ENCODE peak calls at places on chromosomes 2 and 18, in ten cellular contexts. J is HCT116, L is left ventricle myocardium inferior, P is H1, U is body of pancreas, O is AG09319, E is psoas muscle, N is endothelial cell, H is endodermal cell, W is GM20000. V is an unnamed sample.
A peak's percentile ranks its signal among the peaks of the same experiment; 100 is the strongest.

GRCh38 chr2:7572460-7572859 is 655.2 kb downstream of the RNF144A start:
- DNase-seq in J (no peak), L (no peak), P (no peak), U (no peak), O (no peak), E (no peak), N (no peak), H (peak; percentile 42), W (no peak), V (no peak)

GRCh38 chr2:28801726-28802125 is 8.9 kb upstream of the SPDYA start:
- DNase-seq in J (no peak), L (no peak), P (no peak), U (no peak), O (no peak), E (no peak), N (no peak), H (no peak), W (no peak), V (no peak)

GRCh38 chr2:176454893-176455810 is 185.9 kb downstream of the MTX2 start:
- DNase-seq in J (peak; percentile 45), L (peak; percentile 82), P (peak; percentile 67), U (peak; percentile 88), O (peak; percentile 20), E (peak; percentile 88), N (peak; percentile 92), H (peak; percentile 95), W (peak; percentile 57), V (peak; percentile 55)

GRCh38 chr2:184312970-184313369 is 285.4 kb upstream of the ZNF804A start:
- DNase-seq in J (no peak), L (no peak), P (no peak), U (no peak), O (no peak), E (no peak), N (no peak), H (no peak), W (no peak), V (no peak)

GRCh38 chr2:173414823-173415322 is 60.2 kb downstream of the CDCA7 start:
- DNase-seq in J (no peak), L (no peak), P (no peak), U (no peak), O (no peak), E (no peak), N (no peak), H (no peak), W (no peak), V (no peak)

GRCh38 chr2:37471994-37472393 is 127.6 kb downstream of the QPCT start:
- DNase-seq in J (no peak), L (no peak), P (no peak), U (no peak), O (no peak), E (no peak), N (no peak), H (no peak), W (no peak), V (no peak)

GRCh38 chr2:39530423-39530866 is 93.4 kb upstream of the MAP4K3 start:
- DNase-seq in J (no peak), L (no peak), P (no peak), U (no peak), O (peak; percentile 67), E (no peak), N (no peak), H (no peak), W (no peak), V (no peak)

GRCh38 chr2:237264480-237265219 is 149.3 kb downstream of the COL6A3 start:
- DNase-seq in J (no peak), L (no peak), P (no peak), U (no peak), O (no peak), E (no peak), N (no peak), H (no peak), W (no peak), V (no peak)

GRCh38 chr2:168912466-168913170 is 11.5 kb downstream of the G6PC2 start:
- DNase-seq in J (no peak), L (peak; percentile 22), P (no peak), U (peak; percentile 35), O (no peak), E (peak; percentile 89), N (peak; percentile 8), H (peak; percentile 75), W (no peak), V (no peak)

GRCh38 chr18:25067291-25068050 is 284.5 kb downstream of the ZNF521 start:
- DNase-seq in J (no peak), L (no peak), P (no peak), U (no peak), O (no peak), E (no peak), N (no peak), H (no peak), W (no peak), V (no peak)

GRCh38 chr2:68292108-68292710 is 27.5 kb downstream of the CNRIP1 start:
- DNase-seq in J (peak; percentile 24), L (no peak), P (no peak), U (peak; percentile 23), O (no peak), E (no peak), N (no peak), H (peak; percentile 58), W (peak; percentile 27), V (peak; percentile 34)

GRCh38 chr2:98637401-98638144 is 29.2 kb downstream of the UNC50 start:
- DNase-seq in J (no peak), L (no peak), P (no peak), U (no peak), O (no peak), E (no peak), N (no peak), H (no peak), W (peak; percentile 45), V (peak; percentile 28)

GRCh38 chr2:98632351-98632750 is 24.0 kb downstream of the UNC50 start:
- DNase-seq in J (no peak), L (no peak), P (no peak), U (no peak), O (no peak), E (no peak), N (no peak), H (no peak), W (no peak), V (no peak)

GRCh38 chr2:98634406-98635092 is 26.2 kb downstream of the UNC50 start:
- DNase-seq in J (peak; percentile 7), L (no peak), P (peak; percentile 17), U (no peak), O (no peak), E (no peak), N (peak; percentile 48), H (peak; percentile 89), W (no peak), V (no peak)
- TF ChIP-seq CTCF in J (peak; percentile 11), L (no peak), P (peak; percentile 92), U (no peak), O (peak; percentile 20), E (no peak), N (peak; percentile 34), H (peak; percentile 83), W (peak; percentile 30), V (peak; percentile 43)

GRCh38 chr2:23132000-23132399 is 253.0 kb upstream of the KLHL29 start:
- DNase-seq in J (no peak), L (no peak), P (no peak), U (no peak), O (no peak), E (no peak), N (no peak), H (no peak), W (no peak), V (no peak)

GRCh38 chr2:23133196-23133595 is 251.8 kb upstream of the KLHL29 start:
- DNase-seq in J (no peak), L (no peak), P (no peak), U (no peak), O (no peak), E (no peak), N (no peak), H (no peak), W (no peak), V (no peak)

GRCh38 chr2:23137161-23137560 is 247.8 kb upstream of the KLHL29 start:
- DNase-seq in J (no peak), L (no peak), P (no peak), U (no peak), O (no peak), E (no peak), N (no peak), H (no peak), W (no peak), V (no peak)

GRCh38 chr2:23135481-23136100 is 249.4 kb upstream of the KLHL29 start:
- DNase-seq in J (no peak), L (no peak), P (peak; percentile 9), U (no peak), O (no peak), E (peak; percentile 67), N (no peak), H (peak; percentile 83), W (no peak), V (no peak)

GRCh38 chr2:23134726-23135125 is 250.3 kb upstream of the KLHL29 start:
- DNase-seq in J (no peak), L (no peak), P (no peak), U (no peak), O (no peak), E (no peak), N (no peak), H (no peak), W (no peak), V (no peak)
- TF ChIP-seq CTCF in J (no peak), L (no peak), P (no peak), U (no peak), O (no peak), E (no peak), N (no peak), H (no peak), W (no peak), V (no peak)

DNA sequence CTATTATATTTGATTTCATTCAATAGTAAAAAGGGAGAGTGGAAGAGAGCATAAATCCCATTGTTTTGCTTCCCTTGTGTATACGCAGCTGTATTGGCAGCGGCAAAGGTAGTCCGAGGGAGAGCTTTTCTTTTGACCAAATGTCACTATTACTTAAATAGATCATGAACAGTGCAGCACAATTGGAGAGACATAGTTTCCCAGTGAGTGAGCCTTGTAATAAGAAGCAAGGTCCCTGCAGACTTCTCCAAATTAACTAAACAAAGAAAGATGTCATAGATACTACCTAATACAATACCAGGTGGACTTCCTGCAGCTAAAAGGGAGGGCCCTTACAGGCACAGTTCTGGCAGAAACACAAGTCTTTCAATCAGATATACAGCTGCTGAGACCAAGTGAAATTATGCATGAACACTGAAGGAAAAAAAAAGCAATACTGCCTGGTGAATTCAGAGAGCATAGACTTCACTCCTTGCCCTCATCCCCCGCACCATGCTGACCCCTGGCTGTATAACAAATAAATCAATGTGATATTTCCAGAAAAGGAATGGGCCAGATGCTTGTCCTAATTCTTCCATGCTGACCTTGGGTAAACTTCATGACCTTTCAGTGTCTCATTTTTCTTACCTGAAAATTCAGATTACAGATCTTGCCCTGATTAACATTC is 404.7 kb upstream of the CDH2 start:
- DNase-seq in J (no peak), L (no peak), P (no peak), U (no peak), O (no peak), E (no peak), N (no peak), H (no peak), W (no peak), V (no peak)
- TF ChIP-seq CTCF in J (no peak), L (no peak), P (no peak), U (no peak), O (no peak), E (no peak), N (no peak), H (no peak), W (no peak), V (no peak)

DNA sequence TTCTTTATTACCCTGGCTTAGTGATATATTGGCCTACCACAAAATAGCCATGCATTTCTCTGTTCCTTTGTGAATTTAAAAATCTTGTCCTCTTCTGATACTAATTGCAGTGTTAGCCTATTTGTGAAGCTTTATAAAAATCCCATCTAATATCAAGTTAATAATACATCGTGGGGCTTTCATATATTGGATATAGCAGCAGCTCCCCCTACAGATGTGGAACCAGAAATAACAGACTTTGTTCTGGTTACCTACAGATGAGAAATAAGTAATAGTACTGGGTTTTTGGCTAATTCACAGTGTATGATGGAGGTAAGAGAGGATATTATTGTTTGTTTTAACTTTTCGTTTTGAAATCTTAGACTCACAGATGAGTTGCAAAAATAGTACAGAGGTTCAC is 1661.7 kb upstream of the PIK3C3 start:
- DNase-seq in J (no peak), L (no peak), P (no peak), U (no peak), O (no peak), E (no peak), N (no peak), H (no peak), W (no peak), V (no peak)
- TF ChIP-seq CTCF in J (no peak), L (no peak), P (peak; percentile 38), U (no peak), O (no peak), E (no peak), N (no peak), H (peak; percentile 75), W (no peak), V (peak; percentile 6)